ENCODE peak calls at places on chromosomes 16 and 17, in seven cellular contexts. U, M, K, Z, Y, Q and R are unnamed samples.

GRCh38 chr17:75848523-75849303 is 4.5 kb upstream of the UNC13D start:
- DNase-seq in U (peak; percentile 90), M (no peak), K (peak; percentile 61), Z (peak; percentile 56), Y (peak; percentile 56), Q (peak; percentile 65), R (peak; percentile 72)

GRCh38 chr16:74297296-74297665 is 667 bp downstream of the PSMD7 start:
- DNase-seq in U (no peak), M (no peak), K (peak; percentile 28), Z (peak; percentile 28), Y (peak; percentile 41), Q (peak; percentile 37), R (peak; percentile 49)

GRCh38 chr17:40817103-40817682 is 5.2 kb downstream of the KRT10 start:
- DNase-seq in U (no peak), M (no peak), K (no peak), Z (no peak), Y (no peak), Q (no peak), R (no peak)

GRCh38 chr17:47199627-47200324 is 9.4 kb upstream of the MYL4 start:
- DNase-seq in U (no peak), M (no peak), K (peak; percentile 58), Z (no peak), Y (no peak), Q (no peak), R (peak; percentile 42)

GRCh38 chr17:72454342-72454741 is 333.5 kb downstream of the SOX9 start:
- DNase-seq in U (no peak), M (no peak), K (no peak), Z (no peak), Y (no peak), Q (no peak), R (no peak)

GRCh38 chr16:9033125-9033830 is 58.2 kb upstream of the HAPSTR1 start:
- DNase-seq in U (peak; percentile 71), M (no peak), K (peak; percentile 38), Z (peak; percentile 77), Y (peak; percentile 41), Q (peak; percentile 83), R (peak; percentile 55)

GRCh38 chr16:29141586-29142324 is 156.9 kb downstream of the LAT start:
- DNase-seq in U (no peak), M (no peak), K (no peak), Z (no peak), Y (no peak), Q (no peak), R (no peak)

GRCh38 chr17:32486701-32487459 is at the start of gene CDK5R1:
- DNase-seq in U (peak; percentile 79), M (no peak), K (peak; percentile 85), Z (peak; percentile 12), Y (peak; percentile 94), Q (peak; percentile 65), R (peak; percentile 88)

GRCh38 chr16:68275611-68276191 is 11.4 kb downstream of the SLC7A6 start:
- DNase-seq in U (no peak), M (no peak), K (peak; percentile 64), Z (no peak), Y (peak; percentile 78), Q (no peak), R (peak; percentile 66)

GRCh38 chr16:80656731-80657150 is 115.9 kb downstream of the DYNLRB2 start:
- DNase-seq in U (no peak), M (no peak), K (peak; percentile 57), Z (no peak), Y (peak; percentile 54), Q (no peak), R (peak; percentile 70)

GRCh38 chr16:66127459-66128362 is 238.8 kb upstream of the CDH5 start:
- DNase-seq in U (peak; percentile 33), M (no peak), K (no peak), Z (no peak), Y (no peak), Q (no peak), R (no peak)

GRCh38 chr16:85316944-85317343 is 204.7 kb upstream of the CIBAR2 start:
- DNase-seq in U (peak; percentile 47), M (no peak), K (no peak), Z (no peak), Y (no peak), Q (no peak), R (no peak)

GRCh38 chr17:72175787-72176515 is 55.1 kb downstream of the SOX9 start:
- DNase-seq in U (peak; percentile 57), M (no peak), K (no peak), Z (no peak), Y (no peak), Q (no peak), R (no peak)

GRCh38 chr17:58278661-58279015 is 2.1 kb downstream of the MPO start:
- DNase-seq in U (peak; percentile 37), M (no peak), K (peak; percentile 28), Z (peak; percentile 13), Y (no peak), Q (no peak), R (peak; percentile 49)

GRCh38 chr17:58277726-58278595 is 2.8 kb downstream of the MPO start:
- DNase-seq in U (no peak), M (no peak), K (peak; percentile 22), Z (no peak), Y (no peak), Q (no peak), R (peak; percentile 39)

GRCh38 chr17:58276423-58276822 is 4.3 kb downstream of the MPO start:
- DNase-seq in U (no peak), M (no peak), K (peak; percentile 14), Z (no peak), Y (no peak), Q (no peak), R (no peak)

GRCh38 chr17:58275417-58275816 is 5.3 kb downstream of the MPO start:
- DNase-seq in U (no peak), M (no peak), K (no peak), Z (no peak), Y (no peak), Q (no peak), R (no peak)

DNA sequence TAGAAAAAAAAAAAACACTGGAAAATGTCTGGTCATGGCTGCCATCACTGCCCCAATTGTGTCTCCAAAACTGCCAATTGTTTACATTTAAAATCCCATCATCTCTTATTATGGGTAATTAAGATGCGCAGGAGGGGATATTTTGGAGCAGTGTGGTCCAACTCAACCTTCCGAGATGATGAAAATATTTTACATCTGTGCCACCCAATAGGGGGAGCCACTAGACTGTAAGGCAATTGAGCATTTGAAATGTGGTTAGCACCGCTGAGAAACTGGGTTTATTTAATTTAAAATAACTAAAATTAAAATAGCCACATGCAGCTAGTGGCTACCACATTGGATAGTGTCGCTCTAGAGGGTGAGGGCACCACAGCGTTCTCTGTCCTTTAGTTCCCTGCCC is 3.6 kb downstream of the MPO start:
- DNase-seq in U (no peak), M (no peak), K (peak; percentile 48), Z (peak; percentile 17), Y (no peak), Q (peak; percentile 14), R (peak; percentile 66)
- TF ChIP-seq CTCF in U (peak; percentile 30), M (peak; percentile 26), K (peak; percentile 56), Z (peak; percentile 39), Y (peak; percentile 35), Q (peak; percentile 33), R (peak; percentile 30)

DNA sequence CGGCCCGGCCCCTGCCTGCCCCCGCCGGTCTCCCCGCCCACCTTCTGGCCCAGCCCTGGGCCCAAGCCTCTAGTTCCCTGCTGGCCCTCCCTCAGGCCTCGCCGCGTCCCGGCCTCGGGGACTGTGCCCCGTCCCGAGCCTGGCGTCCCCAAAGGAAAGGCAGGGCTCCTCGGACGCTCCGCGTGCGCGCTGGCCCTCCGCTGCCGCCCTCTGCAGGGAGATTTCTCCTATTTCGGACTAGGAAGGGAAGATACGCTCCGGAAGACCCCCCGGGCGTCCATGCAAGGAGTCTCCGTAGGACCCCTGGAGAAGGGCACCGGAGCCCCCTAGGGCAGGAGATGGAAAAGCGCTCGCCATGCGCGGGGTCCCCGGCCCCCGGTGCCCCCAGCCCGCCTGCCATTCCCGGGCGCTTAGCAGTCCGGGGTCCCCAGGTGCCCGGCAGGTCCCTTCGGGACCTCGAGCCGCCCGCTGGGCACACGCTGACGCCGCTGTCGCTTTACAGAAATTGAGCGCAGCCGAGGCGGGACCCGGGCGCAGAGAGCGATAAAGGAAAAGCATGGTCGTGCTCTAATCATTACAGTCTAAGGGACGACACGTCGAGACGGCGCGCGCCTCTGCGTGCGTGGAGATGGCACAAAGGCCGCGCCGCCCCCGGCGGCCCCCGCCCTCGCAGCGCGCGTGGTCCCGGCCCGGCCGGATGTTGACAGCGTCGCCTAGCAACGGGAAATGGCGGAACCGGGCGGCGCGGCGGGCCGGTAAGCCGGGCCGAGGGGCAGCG is at the start of gene CCDC40:
- DNase-seq in U (peak; percentile 89), M (no peak), K (peak; percentile 87), Z (peak; percentile 60), Y (peak; percentile 82), Q (peak; percentile 69), R (peak; percentile 90)
- TF ChIP-seq CTCF in U (no peak), M (no peak), K (no peak), Z (peak; percentile 5), Y (no peak), Q (no peak), R (no peak)

DNA sequence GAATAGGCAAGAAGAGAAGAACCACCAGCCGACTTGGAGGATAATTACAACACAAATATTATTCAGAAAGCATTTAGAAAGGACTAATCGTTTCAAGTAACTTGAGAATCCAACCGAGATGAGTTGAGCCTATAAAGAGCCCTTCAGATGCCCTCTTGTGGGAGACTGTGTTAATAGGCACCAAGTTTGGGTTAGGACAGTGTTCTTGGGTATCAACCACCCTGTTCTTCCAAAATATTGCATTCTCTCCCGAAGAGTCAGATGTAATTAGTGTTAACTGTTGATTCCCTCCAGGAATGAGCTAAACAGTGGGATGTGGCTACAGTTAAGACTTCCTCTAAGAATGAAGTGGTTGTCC is 87.8 kb upstream of the NOL11 start:
- DNase-seq in U (no peak), M (no peak), K (peak; percentile 43), Z (peak; percentile 87), Y (peak; percentile 29), Q (peak; percentile 83), R (peak; percentile 62)
- TF ChIP-seq CTCF in U (peak; percentile 54), M (peak; percentile 54), K (peak; percentile 28), Z (peak; percentile 77), Y (peak; percentile 35), Q (peak; percentile 64), R (peak; percentile 21)

GRCh38 chr16:87675111-87675510 is 72.8 kb downstream of the JPH3 start:
- DNase-seq in U (no peak), M (no peak), K (no peak), Z (no peak), Y (no peak), Q (no peak), R (no peak)

GRCh38 chr16:87677830-87678229 is 75.5 kb downstream of the JPH3 start:
- DNase-seq in U (no peak), M (no peak), K (no peak), Z (no peak), Y (no peak), Q (no peak), R (no peak)

GRCh38 chr16:87671221-87671620 is 68.9 kb downstream of the JPH3 start:
- DNase-seq in U (no peak), M (no peak), K (no peak), Z (no peak), Y (no peak), Q (no peak), R (no peak)

GRCh38 chr16:87671715-87672270 is 69.5 kb downstream of the JPH3 start:
- DNase-seq in U (no peak), M (no peak), K (no peak), Z (no peak), Y (no peak), Q (no peak), R (no peak)

GRCh38 chr16:87674405-87674804 is 72.1 kb downstream of the JPH3 start:
- DNase-seq in U (no peak), M (no peak), K (no peak), Z (no peak), Y (no peak), Q (no peak), R (no peak)
- TF ChIP-seq CTCF in U (no peak), M (no peak), K (no peak), Z (no peak), Y (no peak), Q (no peak), R (no peak)

GRCh38 chr17:37413875-37414519 is 7.3 kb downstream of the TADA2A start:
- DNase-seq in U (no peak), M (no peak), K (no peak), Z (no peak), Y (no peak), Q (peak; percentile 25), R (no peak)
- TF ChIP-seq CTCF in U (no peak), M (peak; percentile 26), K (no peak), Z (peak; percentile 42), Y (no peak), Q (peak; percentile 39), R (no peak)